ENCODE peak calls at places on chromosome 9, in seven cellular contexts. T is nephron progenitor cell; J is left lung; F is activated CD8-positive, alpha-beta T cell treated with anti-CD3 and anti-CD28 coated beads for 36 hours; U is GM13977; P is fibroblast of lung; G is mesothelial cell of epicardium. B is an unnamed sample.

GRCh38 chr9:114177423-114178064 is 22.2 kb downstream of the COL27A1 start:
- DNase-seq in G (no peak), P (peak; percentile 62), T (no peak), U (no peak), J (no peak), F (no peak), B (no peak)

GRCh38 chr9:19028835-19029451 is 4.1 kb downstream of the SAXO1 start:
- DNase-seq in P (peak; percentile 83), G (no peak), F (peak; percentile 41), J (no peak), T (peak; percentile 54), U (peak; percentile 72), B (no peak)

GRCh38 chr9:134625361-134626140 is 16.1 kb upstream of the COL5A1 start:
- DNase-seq in J (peak; percentile 22), P (peak; percentile 25), F (no peak), T (no peak), G (no peak), U (no peak), B (no peak)

GRCh38 chr9:127218818-127219217 is 45.8 kb upstream of the GARNL3 start:
- DNase-seq in U (no peak), J (no peak), G (no peak), T (no peak), P (no peak), F (no peak), B (no peak)

GRCh38 chr9:109349431-109349846 is 28.6 kb upstream of the EPB41L4B start:
- DNase-seq in J (no peak), G (no peak), U (no peak), P (peak; percentile 89), T (no peak), F (no peak), B (no peak)

GRCh38 chr9:116157436-116158138 is 4.0 kb downstream of the PAPPA start:
- DNase-seq in P (peak; percentile 56), T (peak; percentile 36), G (no peak), U (no peak), F (no peak), J (no peak), B (no peak)

GRCh38 chr9:16912197-16912596 is 41.7 kb upstream of the BNC2 start:
- DNase-seq in P (peak; percentile 47), U (no peak), G (no peak), T (no peak), F (no peak), J (no peak), B (no peak)

GRCh38 chr9:15287309-15287708 is 19.7 kb downstream of the TTC39B start:
- DNase-seq in P (no peak), F (no peak), T (no peak), U (no peak), G (no peak), J (no peak), B (no peak)

GRCh38 chr9:112532427-112532826 is 45.8 kb downstream of the KIAA1958 start:
- DNase-seq in U (no peak), G (no peak), J (no peak), F (no peak), T (no peak), P (peak; percentile 89), B (no peak)

GRCh38 chr9:121783126-121783522 is 131.7 kb downstream of the DAB2IP start:
- DNase-seq in G (no peak), T (no peak), F (no peak), P (no peak), J (no peak), U (no peak), B (no peak)

GRCh38 chr9:114092336-114092735 is 6.8 kb downstream of the KIF12 start:
- DNase-seq in U (peak; percentile 4), T (no peak), F (no peak), J (no peak), G (peak; percentile 29), P (no peak), B (no peak)

GRCh38 chr9:15403155-15403554 is 19.5 kb upstream of the SNAPC3 start:
- DNase-seq in J (no peak), G (no peak), F (peak; percentile 34), U (peak; percentile 38), P (no peak), T (no peak), B (no peak)

GRCh38 chr9:4339357-4339756 is 39.5 kb upstream of the GLIS3 start:
- DNase-seq in P (peak; percentile 86), J (peak; percentile 79), T (peak; percentile 74), F (peak; percentile 95), U (peak; percentile 84), G (peak; percentile 75), B (peak; percentile 50)

GRCh38 chr9:128142596-128142995 is 6.7 kb upstream of the LCN2 start:
- DNase-seq in U (no peak), F (no peak), P (no peak), T (no peak), G (no peak), J (no peak), B (no peak)

GRCh38 chr9:27196383-27196782 is 87.4 kb downstream of the TEK start:
- DNase-seq in G (no peak), T (no peak), U (no peak), F (no peak), P (no peak), J (no peak), B (no peak)

GRCh38 chr9:27195191-27195590 is 86.2 kb downstream of the TEK start:
- DNase-seq in F (no peak), P (no peak), J (no peak), G (no peak), T (no peak), U (no peak), B (no peak)

GRCh38 chr9:27194401-27195091 is 85.5 kb downstream of the TEK start:
- DNase-seq in P (peak; percentile 67), F (no peak), J (no peak), G (no peak), T (no peak), U (peak; percentile 3), B (no peak)

GRCh38 chr9:27202056-27202455 is 93.0 kb downstream of the TEK start:
- DNase-seq in U (no peak), F (no peak), G (no peak), J (no peak), P (no peak), T (no peak), B (no peak)

DNA sequence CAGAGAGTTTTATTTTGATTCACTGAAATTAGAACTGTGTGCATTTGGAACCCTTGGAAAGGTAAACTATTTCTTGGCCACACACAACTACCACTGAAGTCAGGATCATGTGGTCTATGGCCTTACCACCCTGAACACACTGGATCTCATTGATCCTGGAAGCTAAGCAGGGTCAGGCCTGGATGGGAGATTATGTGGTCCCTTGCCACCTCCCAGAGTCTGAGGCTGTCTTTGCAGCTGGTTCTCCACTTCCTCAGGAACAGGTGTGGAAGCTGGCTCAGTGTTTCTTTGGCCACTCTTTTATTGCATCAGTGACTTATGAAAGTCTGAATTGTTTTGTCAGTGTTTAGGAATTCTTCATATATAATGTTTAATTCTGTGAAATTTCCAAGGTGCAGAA is 89.2 kb downstream of the TEK start:
- DNase-seq in F (no peak), T (no peak), P (peak; percentile 51), G (no peak), U (no peak), J (no peak), B (no peak)
- TF ChIP-seq CTCF in F (no peak), T (no peak), P (peak; percentile 18), G (no peak), U (no peak), J (no peak), B (no peak)

GRCh38 chr9:13446935-13447334 is 167.4 kb upstream of the MPDZ start:
- DNase-seq in G (no peak), T (no peak), U (no peak), P (peak; percentile 35), F (no peak), J (no peak), B (no peak)
- TF ChIP-seq CTCF in G (peak; percentile 40), T (no peak), U (no peak), P (no peak), F (no peak), J (no peak), B (no peak)

GRCh38 chr9:132855904-132856303 is 22.2 kb downstream of the AK8 start:
- DNase-seq in U (no peak), P (no peak), J (no peak), T (no peak), F (no peak), G (no peak), B (no peak)

GRCh38 chr9:132858756-132859155 is 19.3 kb downstream of the AK8 start:
- DNase-seq in P (no peak), U (no peak), F (no peak), T (no peak), J (no peak), G (no peak), B (no peak)

GRCh38 chr9:132854832-132855231 is 23.3 kb downstream of the AK8 start:
- DNase-seq in T (no peak), F (no peak), G (no peak), J (no peak), U (no peak), P (no peak), B (no peak)

GRCh38 chr9:132857031-132857430 is 21.1 kb downstream of the AK8 start:
- DNase-seq in U (no peak), T (no peak), J (peak; percentile 49), F (no peak), P (peak; percentile 84), G (no peak), B (no peak)

GRCh38 chr9:132857601-132858342 is 20.3 kb downstream of the AK8 start:
- DNase-seq in P (peak; percentile 40), T (peak; percentile 33), F (no peak), G (no peak), U (no peak), J (no peak), B (no peak)
- TF ChIP-seq CTCF in P (no peak), T (no peak), F (no peak), G (no peak), U (no peak), J (no peak), B (no peak)

GRCh38 chr9:104073098-104073769 is 20.9 kb upstream of the SMC2 start:
- DNase-seq in F (no peak), J (no peak), T (no peak), U (no peak), G (no peak), P (no peak), B (no peak)

GRCh38 chr9:104075801-104076753 is 18.0 kb upstream of the SMC2 start:
- DNase-seq in G (no peak), T (no peak), U (no peak), P (peak; percentile 83), F (no peak), J (no peak), B (no peak)

GRCh38 chr9:104071589-104071988 is 22.5 kb upstream of the SMC2 start:
- DNase-seq in T (no peak), P (no peak), U (no peak), F (no peak), G (no peak), J (no peak), B (no peak)

GRCh38 chr9:104074876-104075275 is 19.2 kb upstream of the SMC2 start:
- DNase-seq in T (no peak), G (no peak), F (no peak), P (peak; percentile 76), J (no peak), U (no peak), B (no peak)

GRCh38 chr9:104073770-104074133 is 20.4 kb upstream of the SMC2 start:
- DNase-seq in T (no peak), U (no peak), J (peak; percentile 46), G (no peak), F (no peak), P (no peak), B (no peak)
- TF ChIP-seq CTCF in T (no peak), U (no peak), J (no peak), G (no peak), F (no peak), P (no peak), B (no peak)